ENCODE peak calls at places on chromosomes 3 and 15, in ten cellular contexts. M, Q, F, D, A, S, O, V, H and Y are unnamed samples.

GRCh38 chr15:85676332-85676731 is 118.4 kb downstream of the KLHL25 start:
- DNase-seq in O (no peak), S (no peak), F (no peak), V (no peak), Q (no peak), H (no peak), D (no peak), A (no peak), M (no peak), Y (no peak)

GRCh38 chr15:27589782-27590181 is 509.3 kb downstream of the OCA2 start:
- DNase-seq in A (no peak), S (no peak), V (no peak), M (no peak), D (no peak), F (no peak), Q (no peak), O (no peak), H (no peak), Y (no peak)

GRCh38 chr3:197041875-197042488 is 12.4 kb upstream of the MELTF start:
- DNase-seq in Q (no peak), V (no peak), H (no peak), A (peak; percentile 36), D (no peak), F (no peak), M (no peak), S (no peak), O (no peak), Y (no peak)

GRCh38 chr3:62777130-62777529 is 98.1 kb downstream of the CADPS start:
- DNase-seq in A (no peak), M (no peak), H (no peak), D (no peak), V (no peak), O (no peak), Q (no peak), S (no peak), F (no peak), Y (no peak)

GRCh38 chr15:52527898-52528464 is 699 bp downstream of the MYO5A start:
- DNase-seq in V (peak; percentile 34), A (peak; percentile 88), H (peak; percentile 27), F (no peak), S (no peak), D (peak; percentile 60), Q (no peak), M (peak; percentile 39), O (peak; percentile 54), Y (no peak)

GRCh38 chr3:150370982-150371381 is 37.1 kb upstream of the TSC22D2 start:
- DNase-seq in S (no peak), D (no peak), V (no peak), H (no peak), M (no peak), A (no peak), F (no peak), O (no peak), Q (no peak), Y (no peak)

GRCh38 chr15:100340721-100341661 is 784 bp downstream of the ADAMTS17 start:
- DNase-seq in M (no peak), D (peak; percentile 65), S (peak; percentile 61), F (no peak), Q (no peak), H (peak; percentile 41), O (peak; percentile 52), A (peak; percentile 86), V (no peak), Y (no peak)

GRCh38 chr3:37824090-37824953 is 37.4 kb upstream of the CTDSPL start:
- DNase-seq in M (no peak), A (no peak), F (no peak), O (no peak), S (no peak), Q (no peak), V (no peak), D (no peak), H (no peak), Y (no peak)

GRCh38 chr15:63502843-63503738 is 1.3 kb upstream of the USP3 start:
- DNase-seq in M (peak; percentile 92), S (peak; percentile 95), H (peak; percentile 96), O (peak; percentile 69), D (peak; percentile 97), A (peak; percentile 98), V (peak; percentile 99), Q (no peak), F (peak; percentile 93), Y (peak; percentile 89)

GRCh38 chr3:53227993-53228885 is 27.6 kb downstream of the TKT start:
- DNase-seq in V (no peak), S (no peak), M (no peak), D (no peak), Q (no peak), H (no peak), A (no peak), F (no peak), O (no peak), Y (no peak)

GRCh38 chr15:40539030-40539429 is 25.8 kb downstream of the CCDC32 start:
- DNase-seq in A (no peak), Q (no peak), O (peak; percentile 37), M (no peak), V (no peak), S (no peak), D (no peak), F (no peak), H (no peak), Y (no peak)

GRCh38 chr3:187293977-187294376 is 2.4 kb upstream of the MASP1 start:
- DNase-seq in A (no peak), V (no peak), O (no peak), S (no peak), F (no peak), H (no peak), D (no peak), M (no peak), Q (no peak), Y (no peak)
- H3K4me3 ChIP-seq in A (no peak overlapping the region), V (no peak overlapping the region), O (no peak overlapping the region), S (no peak overlapping the region), F (no peak overlapping the region), H (no peak overlapping the region), D (no peak overlapping the region), M (no peak overlapping the region), Q (no peak overlapping the region), Y (no peak overlapping the region)

GRCh38 chr3:131285456-131285855 is 96.1 kb upstream of the NUDT16 start:
- DNase-seq in F (no peak), O (no peak), H (no peak), Q (no peak), M (no peak), S (no peak), A (no peak), V (no peak), D (no peak), Y (no peak)

GRCh38 chr3:131282967-131283366 is 98.6 kb upstream of the NUDT16 start:
- DNase-seq in O (no peak), M (no peak), A (no peak), Q (no peak), F (no peak), H (no peak), S (no peak), V (no peak), D (no peak), Y (no peak)

GRCh38 chr3:131277836-131278497 is 103.6 kb upstream of the NUDT16 start:
- DNase-seq in Q (no peak), M (no peak), V (no peak), A (no peak), O (no peak), H (no peak), D (no peak), S (no peak), F (no peak), Y (no peak)

GRCh38 chr3:131283862-131284261 is 97.7 kb upstream of the NUDT16 start:
- DNase-seq in Q (no peak), O (no peak), A (no peak), S (no peak), F (no peak), H (no peak), V (no peak), M (no peak), D (no peak), Y (no peak)

DNA sequence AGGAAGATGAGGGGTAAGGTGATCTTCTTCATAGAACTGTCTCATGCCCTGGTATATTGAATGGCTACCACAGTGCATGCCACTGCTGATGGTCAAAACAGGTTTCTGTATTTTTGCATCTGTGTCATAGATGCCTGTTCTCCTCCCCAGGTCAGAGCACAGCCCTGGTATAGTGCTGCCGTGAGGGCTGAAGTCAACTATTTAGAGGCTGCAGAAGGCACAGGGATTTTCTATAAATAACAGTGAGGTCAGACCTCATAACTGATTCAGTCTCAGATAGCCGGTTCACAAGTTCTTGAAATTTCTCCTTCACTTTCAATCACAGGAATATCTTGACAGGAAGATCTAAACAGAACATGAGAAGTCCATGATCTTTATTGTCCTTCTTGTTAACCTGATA is 99.2 kb upstream of the NUDT16 start:
- DNase-seq in H (no peak), O (no peak), A (no peak), M (no peak), S (no peak), Q (no peak), V (no peak), D (no peak), F (no peak), Y (no peak)
- TF ChIP-seq CTCF in H (no peak), O (no peak), A (no peak), M (no peak), S (no peak), Q (no peak), V (no peak), D (no peak), F (no peak), Y (no peak)

GRCh38 chr3:170907519-170908234 is 760 bp downstream of the EIF5A2 start:
- DNase-seq in Q (no peak), H (no peak), D (no peak), A (peak; percentile 83), F (no peak), V (no peak), M (peak; percentile 20), S (no peak), O (peak; percentile 21), Y (no peak)

GRCh38 chr3:170911051-170911450 is 2.6 kb upstream of the EIF5A2 start:
- DNase-seq in A (no peak), V (no peak), F (no peak), S (no peak), O (no peak), H (no peak), M (no peak), D (no peak), Q (no peak), Y (no peak)

GRCh38 chr3:170910542-170910941 is 2.1 kb upstream of the EIF5A2 start:
- DNase-seq in F (no peak), D (no peak), A (no peak), V (no peak), S (no peak), H (no peak), M (no peak), O (no peak), Q (no peak), Y (no peak)

GRCh38 chr3:170908235-170909116 is at the start of gene EIF5A2:
- DNase-seq in O (peak; percentile 95), Q (peak; percentile 83), F (peak; percentile 72), H (peak; percentile 90), V (peak; percentile 93), M (peak; percentile 96), S (peak; percentile 96), D (peak; percentile 96), A (peak; percentile 99), Y (peak; percentile 83)

GRCh38 chr3:170909129-170909903 is 879 bp upstream of the EIF5A2 start:
- DNase-seq in F (peak; percentile 92), D (no peak), A (peak; percentile 85), S (no peak), H (no peak), Q (no peak), O (no peak), M (no peak), V (peak; percentile 66), Y (no peak)
- H3K4me3 ChIP-seq in F (no peak overlapping the region), D (no peak overlapping the region), A (no peak overlapping the region), S (no peak overlapping the region), H (no peak overlapping the region), Q (peak overlapping the region; percentile 80), O (no peak overlapping the region), M (peak overlapping the region; percentile 77), V (peak overlapping the region; percentile 70), Y (no peak overlapping the region)

GRCh38 chr3:97821810-97822775 is at the start of gene CRYBG3:
- DNase-seq in H (peak; percentile 88), O (peak; percentile 91), A (peak; percentile 96), Q (no peak), M (peak; percentile 78), V (peak; percentile 73), D (peak; percentile 89), F (no peak), S (peak; percentile 92), Y (peak; percentile 89)
- TF ChIP-seq CTCF in H (no peak), O (peak; percentile 52), A (no peak), Q (peak; percentile 15), M (peak; percentile 12), V (peak; percentile 62), D (no peak), F (peak; percentile 52), S (peak; percentile 21), Y (peak; percentile 33)